ENCODE peak calls at places on chromosomes 4 and X, in six cellular contexts. One of them, this sample, is unnamed.

GRCh38 chr4:90419124-90419711 is 292.0 kb downstream of the CCSER1 start:
- DNase-seq in cardiac muscle cell: peak; percentile 39
- DNase-seq in fibroblast of lung: peak; percentile 31
- DNase-seq in foreskin keratinocyte: peak; percentile 51
- DNase-seq in RWPE1: peak; percentile 41
- DNase-seq in CD4-positive, CD25-positive, alpha-beta regulatory T cell: peak; percentile 10
- DNase-seq in this sample: no peak

GRCh38 chr4:70365479-70365878 is 4.9 kb downstream of the SMR3A start:
- DNase-seq in RWPE1: peak; percentile 53
- DNase-seq in cardiac muscle cell: no peak
- DNase-seq in foreskin keratinocyte: peak; percentile 92
- DNase-seq in fibroblast of lung: no peak
- DNase-seq in CD4-positive, CD25-positive, alpha-beta regulatory T cell: no peak
- DNase-seq in this sample: peak; percentile 77

GRCh38 chr4:122652379-122652778 is 31.5 kb upstream of the IL21 start:
- DNase-seq in CD4-positive, CD25-positive, alpha-beta regulatory T cell: peak; percentile 57
- DNase-seq in RWPE1: peak; percentile 34
- DNase-seq in foreskin keratinocyte: peak; percentile 47
- DNase-seq in fibroblast of lung: peak; percentile 51
- DNase-seq in cardiac muscle cell: peak; percentile 84
- DNase-seq in this sample: no peak

GRCh38 chrX:13694359-13694758 is 5.4 kb downstream of the RAB9A start:
- DNase-seq in CD4-positive, CD25-positive, alpha-beta regulatory T cell: no peak
- DNase-seq in fibroblast of lung: peak; percentile 30
- DNase-seq in foreskin keratinocyte: no peak
- DNase-seq in RWPE1: no peak
- DNase-seq in cardiac muscle cell: no peak
- DNase-seq in this sample: no peak

GRCh38 chr4:80608285-80608980 is 272.9 kb downstream of the CFAP299 start:
- DNase-seq in RWPE1: no peak
- DNase-seq in CD4-positive, CD25-positive, alpha-beta regulatory T cell: no peak
- DNase-seq in foreskin keratinocyte: no peak
- DNase-seq in fibroblast of lung: peak; percentile 63
- DNase-seq in cardiac muscle cell: no peak
- DNase-seq in this sample: no peak

GRCh38 chr4:137200322-137200721 is 332.0 kb downstream of the PCDH18 start:
- DNase-seq in cardiac muscle cell: peak; percentile 2
- DNase-seq in fibroblast of lung: no peak
- DNase-seq in RWPE1: no peak
- DNase-seq in CD4-positive, CD25-positive, alpha-beta regulatory T cell: no peak
- DNase-seq in foreskin keratinocyte: no peak
- DNase-seq in this sample: no peak

GRCh38 chr4:128758314-128758922 is 51.1 kb upstream of the JADE1 start:
- DNase-seq in RWPE1: no peak
- DNase-seq in CD4-positive, CD25-positive, alpha-beta regulatory T cell: no peak
- DNase-seq in cardiac muscle cell: no peak
- DNase-seq in fibroblast of lung: no peak
- DNase-seq in foreskin keratinocyte: no peak
- DNase-seq in this sample: no peak

GRCh38 chrX:51420610-51421009 is 75.8 kb downstream of the NUDT11 start:
- DNase-seq in cardiac muscle cell: peak; percentile 58
- DNase-seq in CD4-positive, CD25-positive, alpha-beta regulatory T cell: peak; percentile 62
- DNase-seq in fibroblast of lung: peak; percentile 26
- DNase-seq in foreskin keratinocyte: peak; percentile 3
- DNase-seq in RWPE1: peak; percentile 13
- DNase-seq in this sample: no peak

GRCh38 chrX:134371133-134371532 is 88.8 kb upstream of the HPRT1 start:
- DNase-seq in RWPE1: no peak
- DNase-seq in cardiac muscle cell: no peak
- DNase-seq in CD4-positive, CD25-positive, alpha-beta regulatory T cell: no peak
- DNase-seq in foreskin keratinocyte: peak; percentile 54
- DNase-seq in fibroblast of lung: no peak
- DNase-seq in this sample: no peak

GRCh38 chr4:7995866-7996265 is 56.2 kb upstream of the AFAP1 start:
- DNase-seq in RWPE1: no peak
- DNase-seq in foreskin keratinocyte: no peak
- DNase-seq in fibroblast of lung: no peak
- DNase-seq in CD4-positive, CD25-positive, alpha-beta regulatory T cell: no peak
- DNase-seq in cardiac muscle cell: no peak
- DNase-seq in this sample: no peak

GRCh38 chr4:143302526-143302925 is 34.1 kb upstream of the GAB1 start:
- DNase-seq in cardiac muscle cell: peak; percentile 72
- DNase-seq in fibroblast of lung: peak; percentile 59
- DNase-seq in CD4-positive, CD25-positive, alpha-beta regulatory T cell: no peak
- DNase-seq in foreskin keratinocyte: no peak
- DNase-seq in RWPE1: no peak
- DNase-seq in this sample: no peak

GRCh38 chrX:572490-573124 is 58.0 kb upstream of the SHOX start:
- DNase-seq in foreskin keratinocyte: no peak
- DNase-seq in CD4-positive, CD25-positive, alpha-beta regulatory T cell: peak; percentile 25
- DNase-seq in RWPE1: no peak
- DNase-seq in cardiac muscle cell: no peak
- DNase-seq in fibroblast of lung: no peak
- DNase-seq in this sample: no peak

GRCh38 chr4:41256740-41257256 is at the start of gene UCHL1:
- DNase-seq in foreskin keratinocyte: no peak
- DNase-seq in cardiac muscle cell: peak; percentile 93
- DNase-seq in CD4-positive, CD25-positive, alpha-beta regulatory T cell: no peak
- DNase-seq in RWPE1: no peak
- DNase-seq in fibroblast of lung: peak; percentile 94
- DNase-seq in this sample: no peak

GRCh38 chr4:101328063-101328602 is 19.2 kb downstream of the PPP3CA start:
- DNase-seq in foreskin keratinocyte: no peak
- DNase-seq in fibroblast of lung: no peak
- DNase-seq in RWPE1: no peak
- DNase-seq in cardiac muscle cell: no peak
- DNase-seq in CD4-positive, CD25-positive, alpha-beta regulatory T cell: peak; percentile 67
- DNase-seq in this sample: no peak

GRCh38 chrX:118550792-118551191 is 55.2 kb downstream of the DOCK11 start:
- DNase-seq in fibroblast of lung: peak; percentile 23
- DNase-seq in cardiac muscle cell: no peak
- DNase-seq in CD4-positive, CD25-positive, alpha-beta regulatory T cell: no peak
- DNase-seq in foreskin keratinocyte: peak; percentile 86
- DNase-seq in RWPE1: peak; percentile 66
- DNase-seq in this sample: no peak

GRCh38 chr4:76607266-76607799 is 172.3 kb downstream of the SHROOM3 start:
- DNase-seq in cardiac muscle cell: peak; percentile 59
- DNase-seq in foreskin keratinocyte: no peak
- DNase-seq in RWPE1: no peak
- DNase-seq in CD4-positive, CD25-positive, alpha-beta regulatory T cell: no peak
- DNase-seq in fibroblast of lung: peak; percentile 79
- DNase-seq in this sample: no peak

GRCh38 chr4:7195138-7195510 is 2.8 kb downstream of the SORCS2 start:
- DNase-seq in CD4-positive, CD25-positive, alpha-beta regulatory T cell: no peak
- DNase-seq in cardiac muscle cell: no peak
- DNase-seq in foreskin keratinocyte: no peak
- DNase-seq in RWPE1: no peak
- DNase-seq in fibroblast of lung: no peak
- DNase-seq in this sample: no peak

GRCh38 chrX:140524556-140524955 is 19.7 kb upstream of the SOX3 start:
- DNase-seq in foreskin keratinocyte: no peak
- DNase-seq in CD4-positive, CD25-positive, alpha-beta regulatory T cell: no peak
- DNase-seq in fibroblast of lung: peak; percentile 84
- DNase-seq in RWPE1: no peak
- DNase-seq in cardiac muscle cell: peak; percentile 39
- DNase-seq in this sample: no peak

GRCh38 chrX:128714425-128714824 is 662.2 kb upstream of the ACTRT1 start:
- DNase-seq in fibroblast of lung: no peak
- DNase-seq in cardiac muscle cell: no peak
- DNase-seq in RWPE1: no peak
- DNase-seq in foreskin keratinocyte: no peak
- DNase-seq in CD4-positive, CD25-positive, alpha-beta regulatory T cell: no peak
- DNase-seq in this sample: no peak

GRCh38 chr4:73606465-73606974 is 13.7 kb downstream of the RASSF6 start:
- DNase-seq in CD4-positive, CD25-positive, alpha-beta regulatory T cell: peak; percentile 26
- DNase-seq in fibroblast of lung: no peak
- DNase-seq in RWPE1: no peak
- DNase-seq in cardiac muscle cell: no peak
- DNase-seq in foreskin keratinocyte: no peak
- DNase-seq in this sample: no peak

GRCh38 chr4:166842795-166843261 is 391.5 kb downstream of the SPOCK3 start:
- DNase-seq in RWPE1: no peak
- DNase-seq in cardiac muscle cell: no peak
- DNase-seq in foreskin keratinocyte: no peak
- DNase-seq in fibroblast of lung: no peak
- DNase-seq in CD4-positive, CD25-positive, alpha-beta regulatory T cell: no peak
- DNase-seq in this sample: no peak

GRCh38 chrX:36961590-36961989 is 46.6 kb upstream of the FAM47C start:
- DNase-seq in CD4-positive, CD25-positive, alpha-beta regulatory T cell: no peak
- DNase-seq in foreskin keratinocyte: no peak
- DNase-seq in fibroblast of lung: no peak
- DNase-seq in cardiac muscle cell: no peak
- DNase-seq in RWPE1: no peak
- DNase-seq in this sample: no peak

GRCh38 chrX:44651347-44651746 is 108.7 kb upstream of the FUNDC1 start:
- DNase-seq in RWPE1: no peak
- DNase-seq in fibroblast of lung: peak; percentile 4
- DNase-seq in CD4-positive, CD25-positive, alpha-beta regulatory T cell: no peak
- DNase-seq in foreskin keratinocyte: no peak
- DNase-seq in cardiac muscle cell: peak; percentile 72
- DNase-seq in this sample: no peak

GRCh38 chr4:106315968-106316772 is at the start of the genes AIMP1 and TBCK:
- DNase-seq in cardiac muscle cell: peak; percentile 95
- DNase-seq in foreskin keratinocyte: peak; percentile 89
- DNase-seq in RWPE1: peak; percentile 77
- DNase-seq in fibroblast of lung: peak; percentile 89
- DNase-seq in CD4-positive, CD25-positive, alpha-beta regulatory T cell: peak; percentile 94
- DNase-seq in this sample: peak; percentile 58

GRCh38 chr4:106317815-106318214 is 1.5 kb downstream of the AIMP1 start:
- DNase-seq in cardiac muscle cell: no peak
- DNase-seq in foreskin keratinocyte: no peak
- DNase-seq in fibroblast of lung: no peak
- DNase-seq in RWPE1: no peak
- DNase-seq in CD4-positive, CD25-positive, alpha-beta regulatory T cell: no peak
- DNase-seq in this sample: no peak

GRCh38 chr4:106314960-106315359 is 1.0 kb downstream of the TBCK start:
- DNase-seq in fibroblast of lung: no peak
- DNase-seq in foreskin keratinocyte: no peak
- DNase-seq in RWPE1: no peak
- DNase-seq in cardiac muscle cell: no peak
- DNase-seq in CD4-positive, CD25-positive, alpha-beta regulatory T cell: no peak
- DNase-seq in this sample: no peak

GRCh38 chr4:106316773-106317409 is 541 bp downstream of the AIMP1 start:
- DNase-seq in foreskin keratinocyte: peak; percentile 3
- DNase-seq in CD4-positive, CD25-positive, alpha-beta regulatory T cell: peak; percentile 44
- DNase-seq in RWPE1: no peak
- DNase-seq in fibroblast of lung: peak; percentile 6
- DNase-seq in cardiac muscle cell: no peak
- DNase-seq in this sample: no peak

DNA sequence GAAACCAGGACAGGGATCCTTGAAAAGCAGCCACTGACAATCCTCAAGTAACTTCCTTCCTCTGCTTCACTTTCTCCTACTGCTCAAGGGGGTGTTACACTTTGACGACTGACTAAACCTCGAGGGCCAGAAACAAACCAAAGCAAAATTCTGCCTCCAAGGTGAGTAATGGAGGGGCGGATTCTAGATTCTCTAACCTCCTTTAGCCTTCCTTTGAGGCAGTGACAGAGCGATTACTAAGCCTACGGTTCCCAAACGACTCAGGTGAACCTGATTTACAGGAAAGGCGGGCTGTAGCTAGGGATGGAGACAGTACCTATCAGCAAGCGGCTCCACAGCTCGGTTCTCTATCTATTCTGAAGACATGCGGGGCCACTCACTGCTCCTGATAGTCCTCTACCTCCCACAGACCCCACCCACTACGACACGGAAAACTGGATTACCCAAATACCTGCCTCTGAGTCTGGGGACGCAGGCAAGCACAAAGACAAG is 487 bp downstream of the TBCK start:
- DNase-seq in foreskin keratinocyte: peak; percentile 97
- DNase-seq in cardiac muscle cell: no peak
- DNase-seq in RWPE1: peak; percentile 69
- DNase-seq in fibroblast of lung: peak; percentile 47
- DNase-seq in CD4-positive, CD25-positive, alpha-beta regulatory T cell: peak; percentile 58
- DNase-seq in this sample: peak; percentile 78
- H3K27ac ChIP-seq in foreskin keratinocyte: peak overlapping the region; percentile 100
- H3K27ac ChIP-seq in cardiac muscle cell: peak overlapping the region; percentile 100
- H3K27ac ChIP-seq in RWPE1: peak overlapping the region; percentile 91
- H3K27ac ChIP-seq in fibroblast of lung: peak overlapping the region; percentile 99
- H3K27ac ChIP-seq in CD4-positive, CD25-positive, alpha-beta regulatory T cell: peak overlapping the region; percentile 96
- H3K27ac ChIP-seq in this sample: peak overlapping the region; percentile 91

GRCh38 chr4:169070071-169070894 is 60.2 kb upstream of the CBR4 start:
- DNase-seq in cardiac muscle cell: peak; percentile 97
- DNase-seq in RWPE1: peak; percentile 93
- DNase-seq in fibroblast of lung: peak; percentile 98
- DNase-seq in foreskin keratinocyte: peak; percentile 100
- DNase-seq in CD4-positive, CD25-positive, alpha-beta regulatory T cell: no peak
- DNase-seq in this sample: peak; percentile 99
- H3K27ac ChIP-seq in cardiac muscle cell: no peak overlapping the region
- H3K27ac ChIP-seq in RWPE1: peak overlapping the region; percentile 84
- H3K27ac ChIP-seq in fibroblast of lung: no peak overlapping the region
- H3K27ac ChIP-seq in foreskin keratinocyte: peak overlapping the region; percentile 48
- H3K27ac ChIP-seq in CD4-positive, CD25-positive, alpha-beta regulatory T cell: no peak overlapping the region
- H3K27ac ChIP-seq in this sample: peak overlapping the region; percentile 97

DNA sequence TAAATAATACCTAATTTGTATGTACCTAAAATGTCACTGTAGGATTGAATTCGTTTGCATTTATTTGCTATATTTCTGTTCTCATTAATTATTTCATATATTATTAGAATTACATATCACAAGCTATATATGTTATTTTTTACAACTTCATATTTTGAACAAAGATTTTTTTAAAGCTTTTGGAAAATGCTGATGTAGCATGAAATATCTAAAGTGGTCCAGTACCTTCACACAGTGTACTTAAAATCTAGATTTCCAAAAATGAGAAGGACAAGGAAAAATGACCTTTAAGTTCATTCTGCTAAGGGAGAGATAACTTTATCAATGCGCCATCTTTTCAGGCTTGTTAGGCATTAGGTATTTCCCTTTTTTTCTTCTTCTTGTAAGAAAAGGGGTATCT is 71.8 kb downstream of the LARP7 start:
- DNase-seq in foreskin keratinocyte: no peak
- DNase-seq in CD4-positive, CD25-positive, alpha-beta regulatory T cell: no peak
- DNase-seq in RWPE1: no peak
- DNase-seq in fibroblast of lung: no peak
- DNase-seq in cardiac muscle cell: no peak
- DNase-seq in this sample: no peak
- H3K27ac ChIP-seq in foreskin keratinocyte: no peak overlapping the region
- H3K27ac ChIP-seq in CD4-positive, CD25-positive, alpha-beta regulatory T cell: no peak overlapping the region
- H3K27ac ChIP-seq in RWPE1: no peak overlapping the region
- H3K27ac ChIP-seq in fibroblast of lung: no peak overlapping the region
- H3K27ac ChIP-seq in cardiac muscle cell: no peak overlapping the region
- H3K27ac ChIP-seq in this sample: no peak overlapping the region

GRCh38 chr4:56048621-56049427 is 100.1 kb downstream of the CEP135 start:
- DNase-seq in RWPE1: peak; percentile 52
- DNase-seq in CD4-positive, CD25-positive, alpha-beta regulatory T cell: peak; percentile 58
- DNase-seq in cardiac muscle cell: peak; percentile 77
- DNase-seq in foreskin keratinocyte: no peak
- DNase-seq in fibroblast of lung: peak; percentile 62
- DNase-seq in this sample: no peak

GRCh38 chr4:56050584-56050983 is 101.8 kb downstream of the CEP135 start:
- DNase-seq in foreskin keratinocyte: no peak
- DNase-seq in fibroblast of lung: no peak
- DNase-seq in RWPE1: no peak
- DNase-seq in CD4-positive, CD25-positive, alpha-beta regulatory T cell: peak; percentile 8
- DNase-seq in cardiac muscle cell: no peak
- DNase-seq in this sample: no peak

GRCh38 chr4:56051710-56052075 is 102.9 kb downstream of the CEP135 start:
- DNase-seq in cardiac muscle cell: no peak
- DNase-seq in foreskin keratinocyte: no peak
- DNase-seq in RWPE1: no peak
- DNase-seq in fibroblast of lung: no peak
- DNase-seq in CD4-positive, CD25-positive, alpha-beta regulatory T cell: no peak
- DNase-seq in this sample: no peak

GRCh38 chr4:56051049-56051709 is 102.4 kb downstream of the CEP135 start:
- DNase-seq in CD4-positive, CD25-positive, alpha-beta regulatory T cell: no peak
- DNase-seq in foreskin keratinocyte: no peak
- DNase-seq in RWPE1: no peak
- DNase-seq in fibroblast of lung: no peak
- DNase-seq in cardiac muscle cell: no peak
- DNase-seq in this sample: no peak

GRCh38 chr4:56049428-56050212 is 100.9 kb downstream of the CEP135 start:
- DNase-seq in cardiac muscle cell: peak; percentile 58
- DNase-seq in CD4-positive, CD25-positive, alpha-beta regulatory T cell: peak; percentile 18
- DNase-seq in foreskin keratinocyte: no peak
- DNase-seq in fibroblast of lung: peak; percentile 46
- DNase-seq in RWPE1: peak; percentile 12
- DNase-seq in this sample: no peak
- H3K27ac ChIP-seq in cardiac muscle cell: peak overlapping the region; percentile 15
- H3K27ac ChIP-seq in CD4-positive, CD25-positive, alpha-beta regulatory T cell: no peak overlapping the region
- H3K27ac ChIP-seq in foreskin keratinocyte: no peak overlapping the region
- H3K27ac ChIP-seq in fibroblast of lung: no peak overlapping the region
- H3K27ac ChIP-seq in RWPE1: peak overlapping the region; percentile 3
- H3K27ac ChIP-seq in this sample: no peak overlapping the region